ENCODE peak calls at places on chromosome 7, in four cellular contexts. C is fibroblast of lung, U is NB4, E is HCT116. F is an unnamed sample.
A peak's percentile ranks its signal among the peaks of the same experiment; 100 is the strongest.

GRCh38 chr7:111708072-111708471 is 145.8 kb upstream of the IMMP2L start:
- DNase-seq in E (no peak), U (peak; percentile 18), C (no peak), F (peak; percentile 21)

GRCh38 chr7:2798669-2799068 is 45.4 kb downstream of the GNA12 start:
- DNase-seq in C (no peak), U (no peak), E (no peak), F (no peak)

GRCh38 chr7:22587322-22587721 is 87.3 kb upstream of the STEAP1B start:
- DNase-seq in U (peak; percentile 53), E (no peak), C (peak; percentile 87), F (peak; percentile 88)

GRCh38 chr7:138880881-138881577 is 83.0 kb upstream of the ATP6V0A4 start:
- DNase-seq in E (no peak), C (peak; percentile 81), U (no peak), F (peak; percentile 69)

GRCh38 chr7:100835903-100836811 is 8.8 kb upstream of the EPHB4 start:
- DNase-seq in E (no peak), U (no peak), C (no peak), F (no peak)

GRCh38 chr7:139995034-139995915 is 67.5 kb downstream of the PARP12 start:
- DNase-seq in U (no peak), C (peak; percentile 23), E (no peak), F (peak; percentile 36)

GRCh38 chr7:75734586-75735047 is 4.1 kb downstream of the HIP1 start:
- DNase-seq in C (peak; percentile 73), U (no peak), E (no peak), F (peak; percentile 42)

GRCh38 chr7:28933874-28934265 is 24.3 kb downstream of the TRIL start:
- DNase-seq in U (no peak), E (no peak), C (no peak), F (no peak)

GRCh38 chr7:136114966-136115762 is 138.0 kb upstream of the MTPN start:
- DNase-seq in U (peak; percentile 70), C (peak; percentile 31), E (peak; percentile 13), F (peak; percentile 48)

GRCh38 chr7:5452937-5453540 is 29.4 kb upstream of the TNRC18 start:
- DNase-seq in C (peak; percentile 62), E (no peak), U (peak; percentile 92), F (peak; percentile 77)

GRCh38 chr7:1151156-1151555 is 8.8 kb downstream of the ZFAND2A start:
- DNase-seq in C (no peak), U (no peak), E (no peak), F (no peak)

GRCh38 chr7:17158261-17158660 is 140.2 kb upstream of the AHR start:
- DNase-seq in C (no peak), E (no peak), U (no peak), F (peak; percentile 12)

GRCh38 chr7:24981544-24981951 is 1.6 kb upstream of the OSBPL3 start:
- DNase-seq in C (peak; percentile 79), U (peak; percentile 59), E (no peak), F (peak; percentile 77)

GRCh38 chr7:147196476-147196875 is 1079.9 kb downstream of the CNTNAP2 start:
- DNase-seq in C (no peak), E (no peak), U (no peak), F (no peak)

GRCh38 chr7:87451187-87451586 is 24.3 kb downstream of the ABCB4 start:
- DNase-seq in E (no peak), C (no peak), U (no peak), F (no peak)

GRCh38 chr7:925601-926000 is 28.9 kb downstream of the ADAP1 start:
- DNase-seq in U (no peak), E (no peak), C (no peak), F (no peak)

GRCh38 chr7:42454006-42454405 is 217.0 kb upstream of the GLI3 start:
- DNase-seq in C (no peak), E (no peak), U (no peak), F (peak; percentile 85)

GRCh38 chr7:65731562-65732035 is 141.3 kb upstream of the VKORC1L1 start:
- DNase-seq in E (no peak), U (no peak), C (peak; percentile 27), F (peak; percentile 15)

GRCh38 chr7:16063691-16064090 is 357.6 kb downstream of the CRPPA start:
- DNase-seq in U (no peak), C (no peak), E (no peak), F (peak; percentile 86)

GRCh38 chr7:1124816-1125602 is 35.0 kb downstream of the ZFAND2A start:
- DNase-seq in C (no peak), E (no peak), U (no peak), F (peak; percentile 29)

GRCh38 chr7:46549892-46550639 is 629.0 kb upstream of the IGFBP3 start:
- DNase-seq in U (no peak), C (no peak), E (no peak), F (no peak)

GRCh38 chr7:133165001-133165400 is 83.1 kb upstream of the CHCHD3 start:
- DNase-seq in C (no peak), E (no peak), U (no peak), F (no peak)

GRCh38 chr7:49166441-49166840 is 242.1 kb downstream of the CDC14C start:
- DNase-seq in C (no peak), U (peak; percentile 37), E (no peak), F (no peak)

GRCh38 chr7:1873857-1874521 is 203.9 kb downstream of the ELFN1 start:
- DNase-seq in C (no peak), U (no peak), E (no peak), F (no peak)

GRCh38 chr7:1948377-1948796 is 278.3 kb downstream of the ELFN1 start:
- DNase-seq in C (no peak), U (no peak), E (no peak), F (no peak)

GRCh38 chr7:95871078-95871848 is 98.9 kb downstream of the DYNC1I1 start:
- DNase-seq in C (peak; percentile 28), U (peak; percentile 65), E (peak; percentile 29), F (peak; percentile 61)

GRCh38 chr7:159115601-159116501 is 28.8 kb downstream of the VIPR2 start:
- DNase-seq in E (no peak), U (no peak), C (no peak), F (no peak)

GRCh38 chr7:104328970-104329825 is 795 bp downstream of the LHFPL3 start:
- DNase-seq in U (no peak), E (no peak), C (no peak), F (no peak)

GRCh38 chr7:97798036-97799019 is 66.4 kb downstream of the TAC1 start:
- DNase-seq in E (no peak), C (no peak), U (no peak), F (no peak)

GRCh38 chr7:167087-167855 is 25.1 kb upstream of the FAM20C start:
- DNase-seq in E (no peak), C (no peak), U (peak; percentile 82), F (no peak)

GRCh38 chr7:13467111-13467547 is 522.3 kb downstream of the ETV1 start:
- DNase-seq in U (no peak), C (no peak), E (no peak), F (peak; percentile 4)

GRCh38 chr7:11557627-11558026 is 274.4 kb downstream of the THSD7A start:
- DNase-seq in U (peak; percentile 95), E (peak; percentile 46), C (peak; percentile 17), F (no peak)

GRCh38 chr7:104963991-104964385 is 50.0 kb upstream of the KMT2E start:
- DNase-seq in E (no peak), U (peak; percentile 64), C (peak; percentile 77), F (no peak)

GRCh38 chr7:123797673-123798526 is 47.1 kb upstream of the HYAL4 start:
- DNase-seq in E (peak; percentile 66), U (peak; percentile 54), C (peak; percentile 95), F (peak; percentile 67)

GRCh38 chr7:55570218-55570873 is 2.0 kb downstream of the VOPP1 start:
- DNase-seq in C (peak; percentile 47), E (no peak), U (no peak), F (peak; percentile 43)
- H3K4me3 ChIP-seq in C (peak overlapping the region; percentile 85), E (no peak overlapping the region), U (no peak overlapping the region), F (peak overlapping the region; percentile 81)

GRCh38 chr7:101869026-101869900 is 51.8 kb downstream of the CUX1 start:
- DNase-seq in U (no peak), E (no peak), C (no peak), F (no peak)

GRCh38 chr7:101868191-101868950 is 50.9 kb downstream of the CUX1 start:
- DNase-seq in U (no peak), C (no peak), E (no peak), F (no peak)

GRCh38 chr7:101869901-101870290 is 52.5 kb downstream of the CUX1 start:
- DNase-seq in C (no peak), E (no peak), U (no peak), F (no peak)

GRCh38 chr7:101871351-101871750 is 53.9 kb downstream of the CUX1 start:
- DNase-seq in E (no peak), C (no peak), U (no peak), F (no peak)

GRCh38 chr7:101870361-101871062 is 53.1 kb downstream of the CUX1 start:
- DNase-seq in U (no peak), C (peak; percentile 21), E (peak; percentile 52), F (no peak)
- TF ChIP-seq CTCF in U (no peak), C (no peak), E (peak; percentile 56), F (no peak)

DNA sequence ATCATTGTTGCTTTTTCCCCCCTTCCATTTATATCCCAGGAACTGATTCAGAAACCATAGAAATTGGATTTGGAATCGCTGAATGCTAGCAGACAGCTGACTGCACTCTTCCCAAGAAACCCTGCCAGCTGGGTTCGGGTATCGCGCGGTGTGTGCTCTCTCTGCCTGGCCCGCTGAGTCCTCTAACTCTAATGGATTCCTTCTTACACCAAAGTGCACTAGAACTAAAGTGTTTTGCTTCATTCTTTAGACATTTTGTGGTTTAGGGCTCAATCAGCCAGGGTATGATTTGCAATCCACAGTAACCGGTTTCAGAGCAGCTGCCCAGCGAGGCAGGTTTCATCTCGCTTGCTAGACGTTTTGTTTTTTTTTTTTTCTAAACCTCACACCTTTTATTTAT is 92.2 kb downstream of the EGFR start:
- DNase-seq in C (peak; percentile 93), E (no peak), U (no peak), F (peak; percentile 92)
- H3K4me3 ChIP-seq in C (no peak overlapping the region), E (no peak overlapping the region), U (no peak overlapping the region), F (peak overlapping the region; percentile 45)

DNA sequence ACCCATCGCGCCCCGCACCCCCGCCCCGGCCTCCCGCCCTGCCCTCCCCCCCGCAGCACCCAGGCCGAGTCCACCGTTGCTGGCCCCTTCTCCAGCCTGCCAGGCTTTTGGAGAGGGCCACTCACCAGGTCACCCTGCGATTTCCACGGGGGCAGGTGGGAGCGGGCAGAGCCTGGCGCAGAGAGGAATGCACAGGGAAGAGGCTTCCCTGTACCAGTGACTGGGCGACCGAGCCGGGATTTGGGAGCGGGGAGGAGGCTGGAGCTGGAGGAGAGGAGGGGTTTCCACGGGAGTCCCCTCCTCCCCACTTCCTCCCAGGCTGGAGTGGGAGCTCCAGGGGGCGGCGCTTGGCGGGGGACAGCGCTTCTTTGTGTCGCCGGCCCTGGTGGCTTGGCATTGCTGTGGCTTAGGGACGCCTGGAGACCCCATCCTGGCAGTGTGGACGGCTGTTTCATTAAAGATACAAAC is 19.3 kb downstream of the TCAF1 start:
- DNase-seq in C (peak; percentile 73), E (no peak), U (no peak), F (peak; percentile 48)
- TF ChIP-seq CTCF in C (no peak), E (no peak), U (no peak), F (no peak)

GRCh38 chr7:155802906-155803417 is 9.3 kb downstream of the SHH start:
- DNase-seq in U (no peak), C (no peak), E (no peak), F (no peak)
- H3K4me3 ChIP-seq in U (no peak overlapping the region), C (no peak overlapping the region), E (no peak overlapping the region), F (no peak overlapping the region)